ENCODE peak calls at places on chromosome 6, in four cellular contexts. One of them, this sample, is unnamed. For H3K4me1, the result is how much of the 10 kb centered on the place peaks cover.

GRCh38 chr6:25179051-25179778 is 100.0 kb upstream of the CARMIL1 start:
- DNase-seq in cardiac muscle cell: no peak
- DNase-seq in tibial artery: no peak
- DNase-seq in spleen: no peak
- DNase-seq in this sample: no peak

GRCh38 chr6:50922579-50923525 is 104.2 kb downstream of the TFAP2B start:
- DNase-seq in tibial artery: no peak
- DNase-seq in cardiac muscle cell: no peak
- DNase-seq in spleen: no peak
- DNase-seq in this sample: no peak

GRCh38 chr6:167049275-167049674 is 50.1 kb downstream of the CEP43 start:
- DNase-seq in tibial artery: no peak
- DNase-seq in spleen: no peak
- DNase-seq in cardiac muscle cell: no peak
- DNase-seq in this sample: no peak

GRCh38 chr6:75409928-75410327 is 83.7 kb downstream of the FILIP1 start:
- DNase-seq in tibial artery: no peak
- DNase-seq in spleen: no peak
- DNase-seq in cardiac muscle cell: no peak
- DNase-seq in this sample: no peak

GRCh38 chr6:39280247-39280731 is 33.9 kb downstream of the KCNK17 start:
- DNase-seq in cardiac muscle cell: no peak
- DNase-seq in spleen: no peak
- DNase-seq in tibial artery: no peak
- DNase-seq in this sample: no peak

GRCh38 chr6:9463311-9463710 is 951.6 kb downstream of the TFAP2A start:
- DNase-seq in spleen: no peak
- DNase-seq in cardiac muscle cell: no peak
- DNase-seq in tibial artery: no peak
- DNase-seq in this sample: no peak

GRCh38 chr6:33164665-33165373 is 27.4 kb downstream of the COL11A2 start:
- DNase-seq in tibial artery: no peak
- DNase-seq in cardiac muscle cell: no peak
- DNase-seq in spleen: no peak
- DNase-seq in this sample: no peak

GRCh38 chr6:100948381-100949133 is 67.4 kb upstream of the ASCC3 start:
- DNase-seq in cardiac muscle cell: no peak
- DNase-seq in tibial artery: no peak
- DNase-seq in spleen: no peak
- DNase-seq in this sample: no peak

GRCh38 chr6:105873799-105874198 is 212.3 kb upstream of the PRDM1 start:
- DNase-seq in spleen: no peak
- DNase-seq in tibial artery: no peak
- DNase-seq in cardiac muscle cell: no peak
- DNase-seq in this sample: no peak

GRCh38 chr6:13965582-13966127 is 40.9 kb downstream of the RNF182 start:
- DNase-seq in cardiac muscle cell: no peak
- DNase-seq in spleen: no peak
- DNase-seq in tibial artery: no peak
- DNase-seq in this sample: no peak

GRCh38 chr6:137240168-137240567 is 21.0 kb upstream of the IFNGR1 start:
- DNase-seq in tibial artery: peak
- DNase-seq in cardiac muscle cell: no peak
- DNase-seq in spleen: peak
- DNase-seq in this sample: no peak

GRCh38 chr6:21436625-21437024 is 156.9 kb upstream of the SOX4 start:
- DNase-seq in tibial artery: no peak
- DNase-seq in spleen: no peak
- DNase-seq in cardiac muscle cell: no peak
- DNase-seq in this sample: no peak

GRCh38 chr6:83221886-83222479 is 28.8 kb downstream of the RWDD2A start:
- DNase-seq in cardiac muscle cell: peak
- DNase-seq in tibial artery: no peak
- DNase-seq in spleen: no peak
- DNase-seq in this sample: no peak

GRCh38 chr6:13641315-13641714 is 26.2 kb downstream of the NOL7 start:
- DNase-seq in spleen: no peak
- DNase-seq in cardiac muscle cell: no peak
- DNase-seq in tibial artery: no peak
- DNase-seq in this sample: no peak

GRCh38 chr6:155200012-155200411 is 63.8 kb upstream of the CLDN20 start:
- DNase-seq in spleen: no peak
- DNase-seq in tibial artery: no peak
- DNase-seq in cardiac muscle cell: no peak
- DNase-seq in this sample: no peak

GRCh38 chr6:142680308-142680707 is 264.7 kb downstream of the HIVEP2 start:
- DNase-seq in spleen: no peak
- DNase-seq in cardiac muscle cell: no peak
- DNase-seq in tibial artery: peak
- DNase-seq in this sample: no peak

GRCh38 chr6:133341607-133342158 is 100.5 kb downstream of the EYA4 start:
- DNase-seq in tibial artery: no peak
- DNase-seq in spleen: no peak
- DNase-seq in cardiac muscle cell: peak
- DNase-seq in this sample: no peak

GRCh38 chr6:38184041-38184779 is 364.7 kb downstream of the ZFAND3 start:
- DNase-seq in tibial artery: peak
- DNase-seq in cardiac muscle cell: peak
- DNase-seq in spleen: peak
- DNase-seq in this sample: peak

GRCh38 chr6:42984924-42985475 is 630 bp downstream of the PPP2R5D start:
- DNase-seq in cardiac muscle cell: peak
- DNase-seq in tibial artery: no peak
- DNase-seq in spleen: no peak
- DNase-seq in this sample: no peak

GRCh38 chr6:140542858-140543257 is 1168.4 kb upstream of the CITED2 start:
- DNase-seq in tibial artery: no peak
- DNase-seq in spleen: no peak
- DNase-seq in cardiac muscle cell: no peak
- DNase-seq in this sample: no peak

GRCh38 chr6:38997128-38997761 is 51.3 kb upstream of the GLP1R start:
- DNase-seq in tibial artery: no peak
- DNase-seq in cardiac muscle cell: peak
- DNase-seq in spleen: no peak
- DNase-seq in this sample: peak

GRCh38 chr6:127102299-127102698 is 16.2 kb upstream of the RSPO3 start:
- DNase-seq in tibial artery: no peak
- DNase-seq in cardiac muscle cell: no peak
- DNase-seq in spleen: no peak
- DNase-seq in this sample: no peak

GRCh38 chr6:28765978-28766351 is 157.8 kb downstream of the TRIM27 start:
- DNase-seq in tibial artery: no peak
- DNase-seq in spleen: no peak
- DNase-seq in cardiac muscle cell: peak
- DNase-seq in this sample: peak

GRCh38 chr6:149216459-149216858 is 101.1 kb upstream of the TAB2 start:
- DNase-seq in tibial artery: no peak
- DNase-seq in cardiac muscle cell: no peak
- DNase-seq in spleen: no peak
- DNase-seq in this sample: peak

GRCh38 chr6:97497713-97498331 is 214.8 kb upstream of the MMS22L start:
- DNase-seq in spleen: peak
- DNase-seq in cardiac muscle cell: peak
- DNase-seq in tibial artery: peak
- DNase-seq in this sample: peak

GRCh38 chr6:29368765-29369164 is at the start of gene OR5V1:
- DNase-seq in tibial artery: no peak
- DNase-seq in spleen: no peak
- DNase-seq in cardiac muscle cell: no peak
- DNase-seq in this sample: no peak

GRCh38 chr6:52553719-52554118 is 23.1 kb downstream of the TRAM2 start:
- DNase-seq in tibial artery: peak
- DNase-seq in cardiac muscle cell: no peak
- DNase-seq in spleen: no peak
- DNase-seq in this sample: no peak

GRCh38 chr6:52550014-52550575 is 26.8 kb downstream of the TRAM2 start:
- DNase-seq in cardiac muscle cell: no peak
- DNase-seq in tibial artery: no peak
- DNase-seq in spleen: no peak
- DNase-seq in this sample: no peak

GRCh38 chr6:52553158-52553557 is 23.7 kb downstream of the TRAM2 start:
- DNase-seq in spleen: no peak
- DNase-seq in tibial artery: no peak
- DNase-seq in cardiac muscle cell: no peak
- DNase-seq in this sample: no peak

GRCh38 chr6:52551483-52552277 is 25.2 kb downstream of the TRAM2 start:
- DNase-seq in spleen: no peak
- DNase-seq in tibial artery: peak
- DNase-seq in cardiac muscle cell: peak
- DNase-seq in this sample: peak

GRCh38 chr6:52552278-52552643 is 24.6 kb downstream of the TRAM2 start:
- DNase-seq in cardiac muscle cell: no peak
- DNase-seq in spleen: no peak
- DNase-seq in tibial artery: no peak
- DNase-seq in this sample: no peak
- H3K4me1 ChIP-seq in cardiac muscle cell: under half
- H3K4me1 ChIP-seq in spleen: under half
- H3K4me1 ChIP-seq in tibial artery: half or more
- H3K4me1 ChIP-seq in this sample: under half

GRCh38 chr6:5753187-5753586 is 253.5 kb downstream of the NRN1 start:
- DNase-seq in spleen: no peak
- DNase-seq in cardiac muscle cell: no peak
- DNase-seq in tibial artery: no peak
- DNase-seq in this sample: no peak

GRCh38 chr6:5752282-5752681 is 254.4 kb downstream of the NRN1 start:
- DNase-seq in spleen: no peak
- DNase-seq in cardiac muscle cell: peak
- DNase-seq in tibial artery: no peak
- DNase-seq in this sample: peak

GRCh38 chr6:5749016-5749665 is 257.6 kb downstream of the NRN1 start:
- DNase-seq in spleen: no peak
- DNase-seq in cardiac muscle cell: no peak
- DNase-seq in tibial artery: no peak
- DNase-seq in this sample: no peak

GRCh38 chr6:5749666-5750215 is 257.0 kb downstream of the NRN1 start:
- DNase-seq in cardiac muscle cell: no peak
- DNase-seq in spleen: no peak
- DNase-seq in tibial artery: no peak
- DNase-seq in this sample: no peak

GRCh38 chr6:5751525-5752252 is 255.0 kb downstream of the NRN1 start:
- DNase-seq in cardiac muscle cell: peak
- DNase-seq in tibial artery: no peak
- DNase-seq in spleen: no peak
- DNase-seq in this sample: no peak
- H3K4me1 ChIP-seq in cardiac muscle cell: under half
- H3K4me1 ChIP-seq in tibial artery: under half
- H3K4me1 ChIP-seq in spleen: under half
- H3K4me1 ChIP-seq in this sample: under half

DNA sequence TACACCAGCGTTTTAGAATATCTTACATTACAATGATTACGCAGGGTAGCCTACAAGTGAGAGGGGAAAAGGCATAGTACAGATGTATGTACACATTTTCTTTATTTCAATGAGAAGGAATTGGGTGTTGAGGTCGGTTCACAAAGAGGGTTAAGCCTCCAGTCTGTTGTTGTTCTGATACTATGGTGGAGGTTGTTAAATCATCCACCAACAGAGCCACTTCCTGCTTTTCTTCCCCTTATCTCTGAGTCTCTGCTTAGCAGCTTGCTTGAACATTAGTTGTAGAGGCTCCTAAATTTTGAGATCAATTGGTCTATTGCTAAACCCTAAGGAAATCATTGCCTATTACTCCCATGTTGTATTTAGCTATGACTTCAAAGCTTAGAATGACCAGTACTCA is 7.3 kb downstream of the RGS17 start:
- DNase-seq in spleen: no peak
- DNase-seq in tibial artery: no peak
- DNase-seq in cardiac muscle cell: no peak
- DNase-seq in this sample: no peak
- H3K4me1 ChIP-seq in spleen: under half
- H3K4me1 ChIP-seq in tibial artery: under half
- H3K4me1 ChIP-seq in cardiac muscle cell: under half
- H3K4me1 ChIP-seq in this sample: under half

DNA sequence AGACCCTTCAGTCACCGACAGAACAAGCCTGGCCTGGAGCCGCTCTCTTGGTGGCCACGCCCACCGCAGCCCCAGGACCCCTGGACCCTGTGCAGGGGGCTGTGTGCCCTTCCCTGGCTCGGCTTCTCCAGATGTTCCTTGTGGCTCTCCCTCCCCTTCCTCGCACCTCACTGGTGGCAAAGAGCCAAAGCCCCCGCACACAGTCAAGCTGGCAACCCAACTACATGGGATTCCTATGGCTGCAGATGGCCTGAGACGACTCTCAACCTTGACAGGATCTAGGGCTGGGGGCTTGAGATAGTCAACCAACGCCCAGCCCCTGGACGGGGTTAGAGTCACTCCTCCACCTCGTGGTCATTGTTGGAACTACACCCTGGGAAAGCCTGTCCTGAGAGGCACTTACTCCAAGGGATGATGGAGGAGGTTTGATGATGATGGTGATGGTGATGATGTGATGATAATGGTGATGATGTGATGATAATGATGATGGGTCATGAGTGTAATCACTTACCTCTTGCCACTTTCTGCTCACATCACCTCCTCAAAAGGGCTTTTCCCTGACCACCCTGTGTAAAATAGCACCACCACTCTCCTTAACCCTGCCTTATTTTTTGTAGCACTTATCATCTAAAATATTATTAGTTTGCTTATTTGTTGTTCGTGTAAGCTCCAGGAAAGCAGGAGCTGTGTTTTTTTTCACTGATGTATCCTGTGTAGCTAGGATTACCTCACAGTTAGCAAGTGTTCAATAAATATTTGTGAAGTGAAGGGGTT is 278.4 kb downstream of the LRFN2 start:
- DNase-seq in tibial artery: no peak
- DNase-seq in spleen: peak
- DNase-seq in cardiac muscle cell: peak
- DNase-seq in this sample: peak
- H3K4me1 ChIP-seq in tibial artery: under half
- H3K4me1 ChIP-seq in spleen: under half
- H3K4me1 ChIP-seq in cardiac muscle cell: under half
- H3K4me1 ChIP-seq in this sample: under half

DNA sequence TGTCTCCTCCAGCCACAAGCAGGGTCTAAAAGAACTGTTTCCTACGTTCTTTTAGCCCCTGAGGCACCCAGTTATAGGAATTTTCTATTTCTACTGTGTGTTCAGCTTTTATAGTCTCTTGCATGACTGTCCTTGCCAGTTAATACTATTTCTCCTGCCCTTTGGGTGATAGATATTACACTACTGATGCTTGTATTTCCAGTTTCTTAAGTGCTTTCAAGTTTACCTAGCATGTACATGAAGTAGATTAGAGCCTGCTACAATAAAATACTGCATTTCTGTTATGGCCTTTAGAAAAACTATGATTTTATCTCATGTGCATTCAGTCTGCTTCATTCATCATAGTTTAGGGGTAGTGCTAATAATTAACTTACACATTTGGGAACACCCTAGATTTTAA is 89.6 kb downstream of the FOXO3 start:
- DNase-seq in cardiac muscle cell: no peak
- DNase-seq in tibial artery: no peak
- DNase-seq in spleen: no peak
- DNase-seq in this sample: no peak
- H3K4me1 ChIP-seq in cardiac muscle cell: under half
- H3K4me1 ChIP-seq in tibial artery: half or more
- H3K4me1 ChIP-seq in spleen: under half
- H3K4me1 ChIP-seq in this sample: under half

This sample was measured in H9.